ENCODE peak calls at places on chromosomes 11 and 22, in eight cellular contexts. M, N, R, A, O, C, F and P are unnamed samples.

GRCh38 chr11:61309141-61309540 is 14.0 kb upstream of the VWCE start:
- DNase-seq in N (no peak), F (no peak), C (no peak), A (no peak), O (no peak), R (no peak), M (no peak), P (no peak)

GRCh38 chr11:48002565-48002964 is 22.2 kb downstream of the PTPRJ start:
- DNase-seq in N (no peak), C (no peak), M (no peak), F (no peak), O (no peak), R (no peak), A (no peak), P (no peak)

GRCh38 chr11:102304686-102305085 is 12.6 kb upstream of the BIRC3 start:
- DNase-seq in R (no peak), O (no peak), N (no peak), C (no peak), A (no peak), F (no peak), M (no peak), P (no peak)

GRCh38 chr22:28955817-28956216 is 72.4 kb downstream of the ZNRF3 start:
- DNase-seq in R (no peak), M (no peak), A (no peak), F (no peak), N (peak), O (no peak), C (no peak), P (no peak)

GRCh38 chr11:66285250-66285947 is 3.5 kb downstream of the YIF1A start:
- DNase-seq in C (no peak), A (no peak), M (no peak), F (no peak), O (no peak), N (no peak), R (no peak), P (no peak)

GRCh38 chr22:21009638-21010425 is 5.1 kb upstream of the P2RX6 start:
- DNase-seq in A (no peak), M (peak), R (no peak), C (peak), N (peak), O (no peak), F (peak), P (peak)

GRCh38 chr11:20488352-20488751 is 100.8 kb downstream of the PRMT3 start:
- DNase-seq in N (no peak), C (no peak), F (no peak), M (no peak), A (no peak), O (no peak), R (no peak), P (no peak)

GRCh38 chr11:35364101-35364780 is 55.1 kb downstream of the SLC1A2 start:
- DNase-seq in A (no peak), M (peak), N (peak), R (peak), O (peak), F (peak), C (peak), P (peak)

GRCh38 chr11:124920870-124921609 is 2.0 kb downstream of the HEPN1 start:
- DNase-seq in C (peak), A (no peak), R (peak), O (no peak), N (peak), M (peak), F (peak), P (peak)

GRCh38 chr11:134634897-134635831 is 223.1 kb upstream of the B3GAT1 start:
- DNase-seq in N (no peak), F (no peak), C (no peak), R (no peak), O (no peak), A (no peak), M (no peak), P (no peak)

GRCh38 chr11:131092469-131092868 is 176.2 kb upstream of the SNX19 start:
- DNase-seq in F (no peak), O (no peak), C (no peak), N (peak), M (no peak), A (no peak), R (no peak), P (no peak)

GRCh38 chr22:23068096-23068831 is 2.1 kb upstream of the GNAZ start:
- DNase-seq in M (no peak), N (no peak), O (no peak), A (no peak), F (no peak), C (no peak), R (no peak), P (no peak)

GRCh38 chr22:49398646-49399045 is 429.0 kb downstream of the BRD1 start:
- DNase-seq in F (no peak), C (no peak), M (no peak), A (no peak), N (no peak), O (no peak), R (no peak), P (no peak)

GRCh38 chr11:8016396-8016949 is 29.3 kb downstream of the EIF3F start:
- DNase-seq in F (no peak), M (no peak), C (peak), O (no peak), R (no peak), N (no peak), A (no peak), P (no peak)

GRCh38 chr11:110991621-110992355 is 253.7 kb upstream of the POU2AF2 start:
- DNase-seq in A (no peak), F (peak), C (no peak), R (no peak), N (peak), O (no peak), M (peak), P (peak)

GRCh38 chr22:20833225-20833665 is 25.4 kb downstream of the PI4KA start:
- DNase-seq in R (no peak), C (no peak), A (no peak), F (no peak), M (no peak), N (no peak), O (no peak), P (no peak)

GRCh38 chr11:132850106-132850505 is 682.2 kb downstream of the OPCML start:
- DNase-seq in O (no peak), N (no peak), M (no peak), C (no peak), F (no peak), R (no peak), A (no peak), P (no peak)

GRCh38 chr11:15671216-15671615 is 556.5 kb downstream of the INSC start:
- DNase-seq in M (no peak), F (no peak), N (no peak), C (peak), R (no peak), A (no peak), O (no peak), P (no peak)

GRCh38 chr11:119284344-119285157 is 32.4 kb downstream of the MCAM start:
- DNase-seq in A (no peak), M (no peak), O (no peak), C (no peak), N (peak), F (peak), R (peak), P (peak)

GRCh38 chr11:134514354-134514951 is 102.4 kb upstream of the B3GAT1 start:
- DNase-seq in M (no peak), C (no peak), A (no peak), O (no peak), R (no peak), F (no peak), N (no peak), P (no peak)

GRCh38 chr11:5722622-5723021 is 13.6 kb upstream of the OR56B1 start:
- DNase-seq in M (no peak), C (no peak), O (no peak), F (no peak), A (no peak), R (no peak), N (no peak), P (no peak)

GRCh38 chr11:66864172-66864901 is 7.5 kb downstream of the LRFN4 start:
- DNase-seq in O (no peak), F (no peak), M (no peak), A (no peak), C (peak), R (no peak), N (no peak), P (no peak)

GRCh38 chr22:33427461-33427860 is 369.3 kb upstream of the SYN3 start:
- DNase-seq in A (no peak), M (no peak), O (no peak), N (no peak), R (no peak), F (no peak), C (no peak), P (no peak)

GRCh38 chr11:57214087-57214395 is 23.0 kb downstream of the APLNR start:
- DNase-seq in R (no peak), N (peak), A (no peak), C (no peak), F (peak), M (no peak), O (no peak), P (no peak)

GRCh38 chr11:61065955-61066638 is 36.2 kb upstream of the CD5 start:
- DNase-seq in A (no peak), M (no peak), N (no peak), F (no peak), O (no peak), R (no peak), C (no peak), P (no peak)

GRCh38 chr11:39361557-39361956 is 2097.9 kb downstream of the LRRC4C start:
- DNase-seq in F (no peak), R (no peak), A (no peak), C (no peak), M (no peak), O (no peak), N (no peak), P (no peak)
- TF ChIP-seq CTCF in F (no peak), R (no peak), A (no peak), C (no peak), M (no peak), O (no peak), N (no peak), P (no peak)

GRCh38 chr11:86069408-86070086 is 663 bp upstream of the PICALM start:
- DNase-seq in F (peak), C (peak), R (peak), A (peak), M (peak), N (peak), O (peak), P (peak)
- H3K4me3 ChIP-seq in F (peak), C (peak), R (peak), A (peak), M (no peak), N (peak), O (peak), P (peak)

DNA sequence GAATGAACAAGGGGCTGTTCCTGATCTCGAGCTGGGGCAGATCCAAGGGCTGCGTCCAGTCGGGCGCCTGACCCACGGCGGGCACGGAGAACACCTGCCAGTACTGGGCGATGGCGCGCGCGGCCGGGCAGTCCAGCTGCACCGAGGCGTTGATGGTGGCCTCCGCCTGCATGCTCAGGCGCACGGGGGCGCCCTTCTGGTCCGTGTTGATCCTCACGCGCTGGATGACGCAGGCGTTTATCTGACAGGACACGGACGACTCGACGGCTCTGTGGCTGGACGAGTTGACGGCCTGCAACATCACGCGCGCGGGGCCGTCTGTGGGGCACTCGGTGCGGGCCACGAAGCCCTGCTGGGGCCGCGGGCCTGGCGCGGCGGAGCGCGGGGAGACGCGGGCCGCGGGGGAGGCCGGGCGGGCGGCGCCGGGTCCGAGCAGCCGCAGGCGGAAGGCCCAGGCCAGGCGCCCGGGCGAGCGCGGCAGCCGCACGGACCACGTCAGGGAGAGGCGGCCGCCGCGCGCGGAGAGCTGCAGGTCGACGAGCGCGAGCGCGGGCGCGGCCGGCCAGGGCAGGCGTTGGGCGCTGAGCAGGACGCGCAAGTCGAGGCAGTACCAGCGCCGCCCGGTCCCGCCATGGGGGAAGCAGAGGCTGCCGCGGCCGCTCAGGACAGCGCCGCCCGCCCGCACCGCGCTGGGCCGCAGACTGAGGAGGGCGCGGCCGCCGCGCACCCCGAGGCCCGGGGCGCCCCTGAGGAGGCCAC is 515 bp downstream of the PKDREJ start:
- DNase-seq in F (peak), M (peak), O (no peak), N (peak), A (no peak), C (peak), R (no peak), P (peak)
- TF ChIP-seq CTCF in F (peak), M (no peak), O (peak), N (no peak), A (peak), C (no peak), R (no peak), P (peak)

DNA sequence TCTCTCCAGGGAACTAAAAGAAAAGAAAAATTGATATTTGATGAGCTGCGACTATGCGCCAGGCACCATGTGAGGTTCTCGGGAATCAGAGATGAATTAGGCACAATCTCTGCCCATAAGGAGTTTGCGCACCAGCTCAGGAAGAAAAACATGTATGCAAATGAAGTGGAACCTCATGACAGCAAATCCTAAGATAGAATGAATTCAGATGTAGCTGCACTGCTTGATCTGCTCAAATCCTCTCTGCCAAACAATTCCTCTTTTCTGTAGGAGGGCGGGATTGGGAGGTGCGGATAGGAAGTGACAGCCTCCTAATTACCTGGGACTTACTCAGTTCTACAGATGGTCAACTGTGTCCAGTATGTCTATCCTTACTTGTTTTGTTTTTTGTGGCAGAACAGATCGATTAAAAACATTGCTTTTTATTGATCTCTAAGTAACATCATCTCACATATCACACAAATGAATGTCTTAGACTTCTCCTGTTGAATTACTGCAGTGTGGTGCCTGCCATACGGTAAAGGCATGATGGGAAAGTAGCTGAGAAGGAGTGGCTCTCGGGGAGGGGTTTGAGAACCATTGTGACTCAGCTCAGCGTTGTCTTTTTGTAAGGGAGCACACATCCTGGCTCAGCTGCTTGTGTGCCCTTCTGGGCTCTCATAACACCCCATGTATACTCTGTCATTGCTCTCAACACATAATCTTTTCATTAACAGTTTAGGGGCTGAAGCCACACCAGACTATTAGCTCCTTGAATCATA is 14.0 kb downstream of the CRTAM start:
- DNase-seq in M (no peak), F (no peak), A (no peak), N (peak), C (no peak), O (no peak), R (no peak), P (peak)
- H3K4me3 ChIP-seq in M (no peak), F (no peak), A (no peak), N (no peak), C (no peak), O (no peak), R (no peak), P (no peak)

GRCh38 chr22:47408409-47408808 is 646.0 kb downstream of the TBC1D22A start:
- DNase-seq in F (no peak), R (no peak), C (no peak), O (no peak), A (no peak), N (no peak), M (no peak), P (no peak)
- TF ChIP-seq CTCF in F (no peak), R (no peak), C (no peak), O (no peak), A (no peak), N (no peak), M (no peak), P (no peak)

DNA sequence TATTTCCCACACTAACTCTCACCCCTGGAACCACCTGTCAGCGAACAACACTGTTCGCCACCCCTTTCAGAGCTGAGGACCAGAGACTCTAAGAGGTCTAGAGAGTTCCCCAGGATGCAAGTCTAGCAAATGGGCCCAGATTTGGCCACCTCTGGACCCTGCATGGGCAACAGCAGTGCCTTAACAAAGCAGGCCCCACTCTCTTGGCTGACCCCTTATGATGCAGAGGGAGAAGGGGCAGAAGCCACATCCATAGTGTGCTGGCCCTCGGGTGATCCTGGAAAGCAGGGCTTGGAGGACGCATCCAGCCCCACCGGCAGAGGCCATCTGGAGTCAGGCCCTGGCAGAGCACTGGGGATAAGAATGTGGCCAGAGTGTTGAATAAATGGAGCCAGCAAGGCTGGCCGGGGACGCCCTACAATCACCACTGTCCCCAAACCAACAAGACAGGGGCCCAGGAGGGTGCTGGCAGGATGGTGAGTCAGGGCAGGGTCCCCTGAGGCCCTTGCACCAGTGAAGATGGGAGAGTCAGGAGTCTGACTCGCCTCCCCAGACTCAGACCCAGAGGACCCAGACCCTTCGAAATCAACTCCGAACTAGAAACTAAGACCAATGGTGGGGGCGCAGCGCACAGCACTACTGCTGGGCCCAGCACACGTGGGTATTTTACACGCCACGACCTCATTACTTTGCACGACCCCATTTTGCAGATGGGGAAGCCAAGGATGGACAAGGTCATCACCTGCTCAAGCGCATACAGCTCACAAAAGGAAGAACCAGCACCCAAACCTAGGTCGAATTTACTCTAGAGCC is 6.5 kb downstream of the CSNK1E start:
- DNase-seq in C (no peak), R (no peak), O (no peak), M (no peak), N (peak), F (no peak), A (no peak), P (no peak)
- H3K4me3 ChIP-seq in C (no peak), R (no peak), O (no peak), M (no peak), N (no peak), F (no peak), A (peak), P (no peak)

DNA sequence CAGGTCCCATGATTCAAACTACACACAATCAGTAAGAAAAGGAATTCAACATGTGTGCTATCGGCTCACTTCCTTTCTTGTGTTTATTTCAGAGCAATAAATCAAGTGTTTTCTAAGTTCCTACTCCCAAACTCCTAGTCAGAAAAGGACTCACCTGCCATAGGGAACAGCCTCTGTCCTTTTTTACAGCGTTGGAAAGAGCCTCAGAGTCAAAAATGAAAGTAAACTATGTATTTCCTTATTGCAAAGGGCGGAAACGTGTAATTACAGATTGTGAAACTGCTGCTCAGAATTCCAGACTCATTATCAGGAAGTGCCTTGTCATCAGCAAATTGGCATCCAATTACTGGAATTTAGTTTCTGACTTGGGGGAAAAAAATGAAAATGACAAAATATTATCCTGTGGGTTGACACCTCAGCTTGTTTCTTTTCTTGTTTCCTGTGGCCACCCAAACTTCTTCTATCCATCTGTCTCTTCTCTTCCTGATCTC is at the start of gene CASP4:
- DNase-seq in A (peak), N (peak), M (peak), O (peak), R (peak), C (peak), F (peak), P (peak)
- TF ChIP-seq CTCF in A (no peak), N (no peak), M (no peak), O (no peak), R (no peak), C (no peak), F (no peak), P (no peak)

DNA sequence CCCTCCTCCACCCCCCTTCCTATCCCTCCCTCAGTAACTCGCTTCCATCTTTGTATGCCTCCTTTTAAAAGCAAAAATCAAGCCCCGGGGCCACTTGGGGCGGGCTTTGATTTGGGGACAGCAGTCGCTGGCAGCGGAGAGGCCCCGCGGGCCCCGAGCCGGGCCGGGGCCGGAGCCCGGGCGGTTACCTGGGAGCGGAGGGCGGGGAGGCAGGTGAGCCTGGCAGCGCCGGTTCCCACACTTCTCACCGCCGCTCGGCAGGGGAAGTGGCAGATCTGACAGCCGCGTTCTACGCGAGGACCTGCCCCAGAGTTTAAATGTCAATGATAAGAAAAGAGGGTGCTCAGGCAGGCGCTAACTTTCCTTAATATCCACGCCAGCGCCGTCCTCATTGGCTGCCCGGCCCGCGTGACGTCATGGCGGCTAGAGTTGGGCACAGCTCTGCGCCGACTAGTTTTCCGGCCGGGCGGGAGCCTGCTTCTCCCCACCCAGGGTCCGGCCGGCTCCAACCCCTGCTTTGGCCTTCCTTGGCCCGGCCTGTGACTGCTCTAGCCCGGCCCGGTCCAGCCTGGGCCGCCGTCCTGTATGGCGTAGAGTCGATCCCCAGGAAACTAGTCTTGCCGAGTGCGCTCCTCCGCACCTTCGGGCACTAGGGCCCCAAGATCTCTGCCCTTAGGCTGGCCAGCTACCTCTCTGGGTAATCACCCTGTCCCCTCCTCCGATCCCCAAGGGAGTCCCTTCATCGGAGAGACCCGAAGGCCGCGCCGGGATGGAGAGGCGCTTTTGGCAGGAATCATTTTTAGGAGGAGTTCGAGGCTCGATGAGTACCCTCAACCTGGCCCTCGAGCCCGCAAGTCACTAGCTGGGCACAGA is 6.7 kb upstream of the PAX6 start:
- DNase-seq in O (no peak), F (no peak), R (no peak), C (no peak), A (no peak), N (no peak), M (peak), P (no peak)
- H3K4me3 ChIP-seq in O (peak), F (no peak), R (no peak), C (peak), A (no peak), N (no peak), M (no peak), P (no peak)